ENCODE peak calls at places on chromosomes 12 and 14, in six cellular contexts. One of them, this sample, is unnamed. For H3K27me3, the result is how much of the 10 kb centered on the place peaks cover.

GRCh38 chr12:52221912-52222457 is 11.1 kb upstream of the KRT7 start:
- DNase-seq in trophoblast cell: no peak
- DNase-seq in IMR-90: peak
- DNase-seq in neuronal stem cell: peak
- DNase-seq in H1: peak
- DNase-seq in mesenchymal stem cell: no peak
- DNase-seq in this sample: peak

GRCh38 chr14:102424520-102424919 is 61.8 kb downstream of the TECPR2 start:
- DNase-seq in H1: no peak
- DNase-seq in mesenchymal stem cell: no peak
- DNase-seq in IMR-90: no peak
- DNase-seq in neuronal stem cell: no peak
- DNase-seq in trophoblast cell: no peak
- DNase-seq in this sample: no peak

GRCh38 chr12:55972906-55973597 is 826 bp upstream of the RAB5B start:
- DNase-seq in IMR-90: peak
- DNase-seq in trophoblast cell: no peak
- DNase-seq in mesenchymal stem cell: no peak
- DNase-seq in H1: no peak
- DNase-seq in neuronal stem cell: no peak
- DNase-seq in this sample: no peak

GRCh38 chr14:45089813-45090212 is 5.9 kb downstream of the PRPF39 start:
- DNase-seq in mesenchymal stem cell: no peak
- DNase-seq in H1: no peak
- DNase-seq in IMR-90: peak
- DNase-seq in trophoblast cell: no peak
- DNase-seq in neuronal stem cell: no peak
- DNase-seq in this sample: no peak

GRCh38 chr14:105250986-105251385 is 2.7 kb downstream of the BTBD6 start:
- DNase-seq in H1: no peak
- DNase-seq in trophoblast cell: no peak
- DNase-seq in mesenchymal stem cell: no peak
- DNase-seq in IMR-90: no peak
- DNase-seq in neuronal stem cell: no peak
- DNase-seq in this sample: no peak

GRCh38 chr12:121534495-121535148 is 46.2 kb downstream of the KDM2B start:
- DNase-seq in mesenchymal stem cell: no peak
- DNase-seq in trophoblast cell: peak
- DNase-seq in IMR-90: no peak
- DNase-seq in H1: peak
- DNase-seq in neuronal stem cell: no peak
- DNase-seq in this sample: peak

GRCh38 chr12:32811686-32812392 is 56.1 kb upstream of the YARS2 start:
- DNase-seq in H1: no peak
- DNase-seq in mesenchymal stem cell: peak
- DNase-seq in trophoblast cell: peak
- DNase-seq in neuronal stem cell: no peak
- DNase-seq in IMR-90: no peak
- DNase-seq in this sample: no peak

GRCh38 chr12:131561891-131562684 is 148.8 kb upstream of the SFSWAP start:
- DNase-seq in H1: no peak
- DNase-seq in trophoblast cell: no peak
- DNase-seq in IMR-90: no peak
- DNase-seq in neuronal stem cell: no peak
- DNase-seq in mesenchymal stem cell: no peak
- DNase-seq in this sample: no peak

GRCh38 chr14:63203618-63204406 is 431 bp upstream of the RHOJ start:
- DNase-seq in IMR-90: peak
- DNase-seq in trophoblast cell: no peak
- DNase-seq in H1: peak
- DNase-seq in mesenchymal stem cell: peak
- DNase-seq in neuronal stem cell: peak
- DNase-seq in this sample: peak

GRCh38 chr14:31297701-31298344 is 90.2 kb upstream of the HECTD1 start:
- DNase-seq in trophoblast cell: no peak
- DNase-seq in neuronal stem cell: no peak
- DNase-seq in mesenchymal stem cell: no peak
- DNase-seq in IMR-90: peak
- DNase-seq in H1: no peak
- DNase-seq in this sample: no peak

DNA sequence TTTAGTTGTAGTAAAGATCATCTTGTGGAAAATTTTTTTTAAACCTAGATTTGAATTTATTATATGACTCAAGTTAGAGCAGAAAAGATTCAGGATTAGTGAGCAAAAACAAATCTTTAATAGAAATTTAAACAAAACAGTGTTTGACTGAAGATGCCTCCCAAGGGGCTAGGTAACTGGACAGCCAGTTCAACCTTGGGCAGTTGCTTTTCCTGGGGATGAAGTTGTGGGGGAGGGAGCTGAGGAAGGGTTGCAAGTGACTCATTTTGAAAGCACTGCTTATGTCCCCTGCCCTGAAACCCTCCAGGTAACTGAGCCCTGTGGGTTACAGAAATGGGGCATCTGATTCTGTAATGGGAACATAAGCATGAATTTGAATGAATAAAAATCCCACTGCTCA is 13.1 kb downstream of the CFAP54 start:
- DNase-seq in trophoblast cell: no peak
- DNase-seq in mesenchymal stem cell: no peak
- DNase-seq in IMR-90: no peak
- DNase-seq in neuronal stem cell: no peak
- DNase-seq in H1: no peak
- DNase-seq in this sample: no peak
- H3K14ac ChIP-seq in trophoblast cell: no peak
- H3K14ac ChIP-seq in mesenchymal stem cell: no peak
- H3K14ac ChIP-seq in IMR-90: no peak
- H3K14ac ChIP-seq in neuronal stem cell: no peak
- H3K14ac ChIP-seq in H1: no peak
- H3K14ac ChIP-seq in this sample: no peak

GRCh38 chr14:92339426-92339825 is 16.5 kb downstream of the SLC24A4 start:
- DNase-seq in IMR-90: no peak
- DNase-seq in mesenchymal stem cell: no peak
- DNase-seq in neuronal stem cell: no peak
- DNase-seq in trophoblast cell: no peak
- DNase-seq in H1: no peak
- DNase-seq in this sample: no peak

GRCh38 chr14:92328664-92329255 is 5.8 kb downstream of the SLC24A4 start:
- DNase-seq in trophoblast cell: no peak
- DNase-seq in mesenchymal stem cell: no peak
- DNase-seq in H1: no peak
- DNase-seq in IMR-90: no peak
- DNase-seq in neuronal stem cell: no peak
- DNase-seq in this sample: no peak

GRCh38 chr14:92336363-92336762 is 13.4 kb downstream of the SLC24A4 start:
- DNase-seq in mesenchymal stem cell: no peak
- DNase-seq in trophoblast cell: no peak
- DNase-seq in IMR-90: no peak
- DNase-seq in H1: no peak
- DNase-seq in neuronal stem cell: no peak
- DNase-seq in this sample: no peak

DNA sequence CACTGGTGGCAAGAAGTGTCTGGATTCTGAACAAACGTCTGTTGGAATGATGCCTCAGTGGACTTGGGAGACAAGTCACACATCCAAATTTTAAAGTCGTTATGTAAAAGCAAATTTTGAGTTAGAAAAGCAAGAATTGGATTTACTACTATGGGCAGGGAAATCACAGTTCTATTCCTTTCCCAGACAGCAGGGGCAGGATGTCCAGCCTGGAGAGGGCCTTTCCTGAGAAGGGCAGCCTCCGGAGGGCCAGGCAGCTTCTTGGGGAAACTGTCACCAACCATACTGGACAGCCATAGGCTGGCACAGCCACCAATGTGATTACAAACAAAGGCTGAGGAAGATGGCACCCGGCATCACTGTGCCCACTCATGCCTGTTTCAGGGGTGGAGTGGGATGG is 11.1 kb downstream of the SLC24A4 start:
- DNase-seq in IMR-90: no peak
- DNase-seq in H1: no peak
- DNase-seq in neuronal stem cell: no peak
- DNase-seq in mesenchymal stem cell: no peak
- DNase-seq in trophoblast cell: no peak
- DNase-seq in this sample: no peak
- H3K27me3 ChIP-seq in IMR-90: under half
- H3K27me3 ChIP-seq in H1: under half
- H3K27me3 ChIP-seq in neuronal stem cell: under half
- H3K27me3 ChIP-seq in mesenchymal stem cell: under half
- H3K27me3 ChIP-seq in trophoblast cell: under half
- H3K27me3 ChIP-seq in this sample: under half

GRCh38 chr12:112919131-112919530 is 12.4 kb downstream of the OAS1 start:
- DNase-seq in mesenchymal stem cell: no peak
- DNase-seq in neuronal stem cell: no peak
- DNase-seq in H1: no peak
- DNase-seq in IMR-90: no peak
- DNase-seq in trophoblast cell: no peak
- DNase-seq in this sample: no peak
- H3K14ac ChIP-seq in mesenchymal stem cell: no peak
- H3K14ac ChIP-seq in neuronal stem cell: no peak
- H3K14ac ChIP-seq in H1: no peak
- H3K14ac ChIP-seq in IMR-90: no peak
- H3K14ac ChIP-seq in trophoblast cell: no peak
- H3K14ac ChIP-seq in this sample: no peak

GRCh38 chr14:25052921-25053320 is 3.0 kb upstream of the STXBP6 start:
- DNase-seq in neuronal stem cell: no peak
- DNase-seq in mesenchymal stem cell: no peak
- DNase-seq in IMR-90: no peak
- DNase-seq in trophoblast cell: no peak
- DNase-seq in H1: no peak
- DNase-seq in this sample: no peak

GRCh38 chr14:25053585-25053984 is 3.6 kb upstream of the STXBP6 start:
- DNase-seq in mesenchymal stem cell: no peak
- DNase-seq in IMR-90: no peak
- DNase-seq in H1: no peak
- DNase-seq in neuronal stem cell: no peak
- DNase-seq in trophoblast cell: no peak
- DNase-seq in this sample: no peak

GRCh38 chr14:25050494-25051170 is 685 bp upstream of the STXBP6 start:
- DNase-seq in H1: no peak
- DNase-seq in neuronal stem cell: peak
- DNase-seq in trophoblast cell: no peak
- DNase-seq in mesenchymal stem cell: peak
- DNase-seq in IMR-90: peak
- DNase-seq in this sample: no peak

GRCh38 chr14:25049559-25050493 is at the start of gene STXBP6:
- DNase-seq in H1: peak
- DNase-seq in trophoblast cell: no peak
- DNase-seq in mesenchymal stem cell: peak
- DNase-seq in neuronal stem cell: peak
- DNase-seq in IMR-90: peak
- DNase-seq in this sample: peak

DNA sequence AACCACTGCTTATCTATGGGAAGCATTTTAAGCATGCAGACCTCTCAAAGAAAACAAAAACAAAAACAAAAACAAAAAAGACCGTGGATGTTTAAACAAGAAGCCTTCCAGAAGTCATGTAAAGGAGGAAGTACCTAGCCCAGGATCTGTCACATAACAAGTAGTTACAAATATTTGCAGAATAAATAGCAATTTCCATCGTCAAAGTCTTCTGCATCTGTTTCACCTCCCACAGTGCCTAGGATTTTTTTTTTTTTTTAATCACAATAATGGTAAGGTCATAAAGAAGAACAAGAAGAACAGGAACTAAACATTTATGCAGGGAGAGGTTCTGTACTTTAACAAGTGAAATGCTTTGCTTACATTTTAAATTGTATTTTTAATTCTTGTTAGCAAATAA is 2.4 kb upstream of the STXBP6 start:
- DNase-seq in H1: no peak
- DNase-seq in trophoblast cell: no peak
- DNase-seq in IMR-90: no peak
- DNase-seq in neuronal stem cell: no peak
- DNase-seq in mesenchymal stem cell: no peak
- DNase-seq in this sample: no peak
- H3K27me3 ChIP-seq in H1: under half
- H3K27me3 ChIP-seq in trophoblast cell: under half
- H3K27me3 ChIP-seq in IMR-90: under half
- H3K27me3 ChIP-seq in neuronal stem cell: under half
- H3K27me3 ChIP-seq in mesenchymal stem cell: under half
- H3K27me3 ChIP-seq in this sample: under half

DNA sequence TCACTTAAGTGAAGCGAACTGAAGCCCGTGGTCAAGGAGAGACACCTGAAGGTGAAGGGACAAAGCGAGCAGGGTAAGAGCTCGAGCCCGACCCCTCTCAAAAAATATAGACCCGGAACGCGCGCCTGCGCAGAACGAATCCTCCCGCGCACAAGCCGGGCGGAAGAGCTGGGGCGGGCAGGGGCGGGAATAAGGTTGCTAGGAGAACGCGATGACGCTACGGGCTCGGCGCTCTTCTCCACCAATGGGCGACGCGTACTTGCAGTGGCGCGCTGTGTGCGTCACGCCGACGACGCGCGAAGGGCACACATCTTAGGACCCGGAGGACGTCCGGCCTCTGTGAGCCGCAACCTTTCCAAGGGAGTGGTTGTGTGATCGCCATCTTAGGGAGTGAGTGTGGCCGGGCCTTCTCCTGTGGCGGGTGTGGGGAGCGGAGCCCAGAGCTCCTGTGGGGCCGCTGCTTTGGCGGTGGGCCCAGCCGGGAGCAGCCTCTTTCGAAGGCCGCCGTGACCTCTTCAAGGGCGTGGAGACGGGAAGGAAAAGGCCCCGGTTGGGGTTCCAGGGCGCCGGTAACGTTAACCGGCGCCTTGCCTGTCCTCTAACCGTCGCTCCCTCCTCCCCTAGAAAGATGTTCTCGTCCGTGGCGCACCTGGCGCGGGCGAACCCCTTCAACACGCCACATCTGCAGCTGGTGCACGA is at the start of gene SLC25A3:
- DNase-seq in neuronal stem cell: peak
- DNase-seq in H1: peak
- DNase-seq in mesenchymal stem cell: peak
- DNase-seq in trophoblast cell: peak
- DNase-seq in IMR-90: peak
- DNase-seq in this sample: peak
- H3K14ac ChIP-seq in neuronal stem cell: peak
- H3K14ac ChIP-seq in H1: no peak
- H3K14ac ChIP-seq in mesenchymal stem cell: peak
- H3K14ac ChIP-seq in trophoblast cell: peak
- H3K14ac ChIP-seq in IMR-90: peak
- H3K14ac ChIP-seq in this sample: peak

DNA sequence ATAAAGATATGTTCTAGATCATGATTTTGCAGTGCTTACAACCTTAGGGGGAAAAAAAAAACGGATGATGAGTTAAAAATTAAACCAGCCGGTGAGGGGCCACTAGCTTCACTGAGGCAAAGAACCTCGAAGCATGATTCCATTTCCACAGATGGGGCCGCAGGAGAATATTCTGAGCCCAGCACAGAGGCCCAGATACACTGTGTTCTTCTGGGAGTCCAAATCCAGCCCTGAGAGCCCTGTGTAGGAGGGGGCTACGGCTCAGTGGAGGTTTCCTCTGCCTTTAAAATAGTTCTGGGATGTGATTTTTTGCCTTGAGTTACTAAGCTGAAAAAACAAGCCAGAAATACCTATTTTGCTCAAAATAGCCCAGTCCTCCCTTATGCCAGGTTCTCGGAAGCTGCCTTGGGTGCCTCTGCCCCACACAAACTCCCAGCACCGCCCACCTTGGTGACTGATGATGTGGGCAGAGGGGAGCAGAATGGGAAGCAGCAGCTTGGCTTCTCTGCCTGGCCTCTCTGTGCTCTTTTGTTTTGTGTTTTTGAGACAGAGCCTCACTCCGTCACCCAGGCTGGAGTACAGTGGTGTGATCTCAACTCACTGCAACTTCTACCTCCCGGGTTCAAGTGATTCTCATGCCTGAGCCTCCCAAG is 105.4 kb upstream of the BCL2L14 start:
- DNase-seq in IMR-90: no peak
- DNase-seq in neuronal stem cell: no peak
- DNase-seq in mesenchymal stem cell: no peak
- DNase-seq in H1: no peak
- DNase-seq in trophoblast cell: no peak
- DNase-seq in this sample: no peak
- H3K27me3 ChIP-seq in IMR-90: under half
- H3K27me3 ChIP-seq in neuronal stem cell: under half
- H3K27me3 ChIP-seq in mesenchymal stem cell: under half
- H3K27me3 ChIP-seq in H1: under half
- H3K27me3 ChIP-seq in trophoblast cell: under half
- H3K27me3 ChIP-seq in this sample: under half